ENCODE peak calls at places on chromosome 1, in ten cellular contexts. One of them, this sample, is unnamed.

GRCh38 chr1:179742717-179743678 is at the start of gene FAM163A:
- DNase-seq in IMR-90: no peak
- DNase-seq in HCT116: no peak
- DNase-seq in transverse colon: no peak
- DNase-seq in GM12892: no peak
- DNase-seq in GM12891: no peak
- DNase-seq in K562: no peak
- DNase-seq in tibial nerve: no peak
- DNase-seq in heart left ventricle: peak
- DNase-seq in A549: no peak
- DNase-seq in this sample: no peak

GRCh38 chr1:167273027-167273800 is 52.5 kb downstream of the POU2F1 start:
- DNase-seq in transverse colon: no peak
- DNase-seq in GM12891: no peak
- DNase-seq in tibial nerve: no peak
- DNase-seq in K562: no peak
- DNase-seq in heart left ventricle: no peak
- DNase-seq in IMR-90: peak
- DNase-seq in HCT116: no peak
- DNase-seq in A549: no peak
- DNase-seq in GM12892: no peak
- DNase-seq in this sample: no peak

GRCh38 chr1:89912073-89912472 is 82.8 kb upstream of the ZNF326 start:
- DNase-seq in heart left ventricle: no peak
- DNase-seq in A549: no peak
- DNase-seq in IMR-90: no peak
- DNase-seq in tibial nerve: no peak
- DNase-seq in transverse colon: no peak
- DNase-seq in GM12891: no peak
- DNase-seq in HCT116: no peak
- DNase-seq in K562: no peak
- DNase-seq in GM12892: no peak
- DNase-seq in this sample: no peak

GRCh38 chr1:20848162-20848561 is 61.1 kb upstream of the HP1BP3 start:
- DNase-seq in GM12891: no peak
- DNase-seq in heart left ventricle: no peak
- DNase-seq in transverse colon: no peak
- DNase-seq in tibial nerve: no peak
- DNase-seq in HCT116: peak
- DNase-seq in A549: peak
- DNase-seq in IMR-90: peak
- DNase-seq in GM12892: no peak
- DNase-seq in K562: no peak
- DNase-seq in this sample: no peak

GRCh38 chr1:101239095-101240040 is 2.5 kb downstream of the S1PR1 start:
- DNase-seq in transverse colon: no peak
- DNase-seq in K562: no peak
- DNase-seq in GM12891: no peak
- DNase-seq in HCT116: no peak
- DNase-seq in heart left ventricle: peak
- DNase-seq in GM12892: no peak
- DNase-seq in A549: no peak
- DNase-seq in tibial nerve: no peak
- DNase-seq in IMR-90: no peak
- DNase-seq in this sample: no peak

GRCh38 chr1:151277249-151277648 is 4.8 kb upstream of the ZNF687 start:
- DNase-seq in GM12892: no peak
- DNase-seq in heart left ventricle: no peak
- DNase-seq in HCT116: no peak
- DNase-seq in K562: no peak
- DNase-seq in tibial nerve: no peak
- DNase-seq in IMR-90: no peak
- DNase-seq in A549: no peak
- DNase-seq in GM12891: no peak
- DNase-seq in transverse colon: no peak
- DNase-seq in this sample: no peak

GRCh38 chr1:203534526-203534925 is 40.6 kb downstream of the OPTC start:
- DNase-seq in transverse colon: peak
- DNase-seq in GM12891: no peak
- DNase-seq in GM12892: no peak
- DNase-seq in A549: peak
- DNase-seq in K562: no peak
- DNase-seq in heart left ventricle: peak
- DNase-seq in tibial nerve: no peak
- DNase-seq in IMR-90: peak
- DNase-seq in HCT116: no peak
- DNase-seq in this sample: peak

GRCh38 chr1:19893687-19894086 is 11.5 kb downstream of the OTUD3 start:
- DNase-seq in GM12892: no peak
- DNase-seq in A549: no peak
- DNase-seq in tibial nerve: no peak
- DNase-seq in IMR-90: no peak
- DNase-seq in GM12891: no peak
- DNase-seq in HCT116: no peak
- DNase-seq in heart left ventricle: no peak
- DNase-seq in transverse colon: no peak
- DNase-seq in K562: no peak
- DNase-seq in this sample: no peak

GRCh38 chr1:166902279-166902678 is 26.2 kb upstream of the TADA1 start:
- DNase-seq in HCT116: peak
- DNase-seq in tibial nerve: no peak
- DNase-seq in GM12891: no peak
- DNase-seq in heart left ventricle: no peak
- DNase-seq in K562: peak
- DNase-seq in IMR-90: peak
- DNase-seq in A549: peak
- DNase-seq in transverse colon: no peak
- DNase-seq in GM12892: no peak
- DNase-seq in this sample: no peak

GRCh38 chr1:95496792-95497191 is 262.8 kb downstream of the RWDD3 start:
- DNase-seq in tibial nerve: no peak
- DNase-seq in transverse colon: no peak
- DNase-seq in GM12891: no peak
- DNase-seq in IMR-90: no peak
- DNase-seq in HCT116: no peak
- DNase-seq in heart left ventricle: no peak
- DNase-seq in GM12892: no peak
- DNase-seq in K562: no peak
- DNase-seq in A549: no peak
- DNase-seq in this sample: no peak

GRCh38 chr1:23524163-23524562 is 6.9 kb downstream of the E2F2 start:
- DNase-seq in heart left ventricle: no peak
- DNase-seq in GM12892: no peak
- DNase-seq in GM12891: no peak
- DNase-seq in transverse colon: peak
- DNase-seq in IMR-90: no peak
- DNase-seq in K562: no peak
- DNase-seq in A549: no peak
- DNase-seq in tibial nerve: no peak
- DNase-seq in HCT116: no peak
- DNase-seq in this sample: no peak

GRCh38 chr1:112674440-112674985 is at the start of gene MOV10:
- DNase-seq in transverse colon: peak
- DNase-seq in K562: peak
- DNase-seq in IMR-90: peak
- DNase-seq in A549: peak
- DNase-seq in GM12891: peak
- DNase-seq in HCT116: peak
- DNase-seq in GM12892: peak
- DNase-seq in heart left ventricle: peak
- DNase-seq in tibial nerve: peak
- DNase-seq in this sample: peak
- TF ChIP-seq POLR2A in transverse colon: peak
- TF ChIP-seq POLR2A in K562: peak
- TF ChIP-seq POLR2A in IMR-90: peak
- TF ChIP-seq POLR2A in A549: peak
- TF ChIP-seq POLR2A in GM12891: no peak
- TF ChIP-seq POLR2A in HCT116: no peak
- TF ChIP-seq POLR2A in GM12892: no peak
- TF ChIP-seq POLR2A in heart left ventricle: peak
- TF ChIP-seq POLR2A in tibial nerve: no peak
- TF ChIP-seq POLR2A in this sample: peak

DNA sequence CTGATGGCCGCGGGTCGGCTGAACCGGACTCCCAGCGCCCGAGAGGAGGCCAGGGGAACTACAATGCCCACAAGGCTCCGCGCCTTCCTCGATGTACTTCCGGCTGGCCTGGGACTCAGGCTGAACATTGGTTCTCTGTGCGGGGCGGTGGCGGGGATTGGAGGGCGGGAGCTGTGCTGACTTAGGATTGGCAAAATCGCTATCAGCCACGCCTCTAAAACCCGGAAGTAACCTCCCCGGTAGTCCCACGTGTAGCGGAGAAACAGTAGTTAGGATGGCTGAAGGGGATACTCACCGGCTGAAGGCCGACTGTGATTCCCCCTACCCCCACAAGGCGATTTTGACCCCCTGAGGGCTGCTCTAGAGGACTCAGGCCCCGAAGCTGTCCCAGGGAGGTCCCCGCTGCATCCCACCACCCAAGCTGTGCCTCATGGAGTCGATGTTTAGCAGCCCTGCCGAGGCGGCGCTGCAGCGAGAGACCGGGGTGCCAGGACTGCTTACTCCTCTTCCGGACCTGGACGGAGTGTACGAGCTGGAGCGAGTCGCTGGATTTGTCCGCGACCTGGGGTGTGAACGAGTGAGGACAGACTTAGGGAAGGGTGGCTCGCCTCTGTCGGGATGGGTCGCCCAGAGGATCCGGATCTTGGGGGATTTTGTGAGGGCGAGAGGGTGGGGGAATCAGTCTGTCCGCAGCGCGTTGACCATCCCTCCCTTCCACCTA is at the start of gene DPH2:
- DNase-seq in IMR-90: peak
- DNase-seq in tibial nerve: peak
- DNase-seq in A549: peak
- DNase-seq in transverse colon: peak
- DNase-seq in K562: peak
- DNase-seq in GM12891: peak
- DNase-seq in GM12892: peak
- DNase-seq in HCT116: peak
- DNase-seq in heart left ventricle: peak
- DNase-seq in this sample: peak
- TF ChIP-seq POLR2A in IMR-90: no peak
- TF ChIP-seq POLR2A in tibial nerve: peak
- TF ChIP-seq POLR2A in A549: peak
- TF ChIP-seq POLR2A in transverse colon: no peak
- TF ChIP-seq POLR2A in K562: peak
- TF ChIP-seq POLR2A in GM12891: peak
- TF ChIP-seq POLR2A in GM12892: peak
- TF ChIP-seq POLR2A in HCT116: no peak
- TF ChIP-seq POLR2A in heart left ventricle: peak
- TF ChIP-seq POLR2A in this sample: peak

GRCh38 chr1:206768472-206769330 is 1.9 kb upstream of the IL19 start:
- DNase-seq in IMR-90: no peak
- DNase-seq in heart left ventricle: no peak
- DNase-seq in K562: no peak
- DNase-seq in GM12892: no peak
- DNase-seq in A549: no peak
- DNase-seq in tibial nerve: no peak
- DNase-seq in HCT116: no peak
- DNase-seq in transverse colon: no peak
- DNase-seq in GM12891: no peak
- DNase-seq in this sample: no peak

GRCh38 chr1:206771353-206771722 is 765 bp downstream of the IL19 start:
- DNase-seq in transverse colon: no peak
- DNase-seq in heart left ventricle: no peak
- DNase-seq in GM12892: no peak
- DNase-seq in HCT116: no peak
- DNase-seq in A549: no peak
- DNase-seq in GM12891: no peak
- DNase-seq in tibial nerve: no peak
- DNase-seq in K562: no peak
- DNase-seq in IMR-90: no peak
- DNase-seq in this sample: no peak

GRCh38 chr1:206772228-206773002 is at the start of gene IL10:
- DNase-seq in GM12892: no peak
- DNase-seq in A549: no peak
- DNase-seq in HCT116: no peak
- DNase-seq in K562: no peak
- DNase-seq in transverse colon: peak
- DNase-seq in heart left ventricle: peak
- DNase-seq in tibial nerve: no peak
- DNase-seq in GM12891: no peak
- DNase-seq in IMR-90: no peak
- DNase-seq in this sample: no peak

GRCh38 chr1:206769331-206769731 is 1.2 kb upstream of the IL19 start:
- DNase-seq in GM12891: peak
- DNase-seq in HCT116: no peak
- DNase-seq in IMR-90: no peak
- DNase-seq in GM12892: peak
- DNase-seq in K562: no peak
- DNase-seq in heart left ventricle: no peak
- DNase-seq in tibial nerve: no peak
- DNase-seq in transverse colon: peak
- DNase-seq in A549: no peak
- DNase-seq in this sample: no peak

GRCh38 chr1:206770531-206771352 is at the start of gene IL19:
- DNase-seq in GM12891: no peak
- DNase-seq in transverse colon: peak
- DNase-seq in IMR-90: peak
- DNase-seq in GM12892: no peak
- DNase-seq in heart left ventricle: peak
- DNase-seq in K562: no peak
- DNase-seq in tibial nerve: no peak
- DNase-seq in A549: no peak
- DNase-seq in HCT116: no peak
- DNase-seq in this sample: no peak
- TF ChIP-seq POLR2A in GM12891: peak
- TF ChIP-seq POLR2A in transverse colon: no peak
- TF ChIP-seq POLR2A in IMR-90: no peak
- TF ChIP-seq POLR2A in GM12892: peak
- TF ChIP-seq POLR2A in heart left ventricle: no peak
- TF ChIP-seq POLR2A in K562: no peak
- TF ChIP-seq POLR2A in tibial nerve: no peak
- TF ChIP-seq POLR2A in A549: no peak
- TF ChIP-seq POLR2A in HCT116: no peak
- TF ChIP-seq POLR2A in this sample: no peak

DNA sequence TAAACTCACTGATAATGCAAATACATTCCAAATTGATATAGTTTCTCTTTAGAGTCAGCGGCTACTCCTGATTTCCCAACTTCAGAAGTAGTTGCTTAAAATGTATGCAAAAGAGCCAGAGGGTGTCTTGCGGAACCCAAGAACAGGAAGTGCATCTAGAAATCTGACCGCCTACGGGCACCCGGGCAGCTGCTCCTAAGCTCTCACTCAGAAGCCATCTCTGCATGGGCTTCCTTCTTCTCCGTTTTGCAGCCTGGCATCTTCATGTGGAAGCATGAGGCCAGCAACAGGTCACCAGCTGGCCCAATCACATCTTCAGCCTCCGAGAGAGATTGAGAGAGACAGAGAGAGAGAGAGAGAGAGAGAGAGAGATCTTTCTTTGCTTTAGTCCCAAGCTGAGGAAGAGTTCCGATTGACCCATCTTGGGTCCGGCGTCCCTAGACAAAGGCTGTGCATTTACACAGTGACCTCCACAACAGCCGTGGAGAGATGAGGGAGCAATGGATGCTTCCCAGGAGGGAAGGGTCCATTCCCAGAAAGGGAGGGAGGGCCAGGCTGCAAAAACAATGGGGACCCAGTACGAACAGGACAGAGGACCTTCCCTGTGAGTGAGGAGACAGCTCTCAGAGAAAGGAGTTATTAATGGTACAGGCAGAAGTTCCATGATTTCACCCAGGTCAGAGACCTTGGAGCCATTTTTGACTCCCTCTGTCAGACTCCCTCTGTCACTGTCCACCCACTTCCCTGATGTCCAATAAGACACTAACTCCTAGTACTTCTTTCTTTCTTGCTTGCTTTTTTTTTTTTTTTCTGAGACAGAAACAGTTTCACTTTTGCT is 28.2 kb upstream of the SLC30A1 start:
- DNase-seq in tibial nerve: no peak
- DNase-seq in GM12891: no peak
- DNase-seq in GM12892: peak
- DNase-seq in A549: no peak
- DNase-seq in HCT116: no peak
- DNase-seq in K562: peak
- DNase-seq in transverse colon: peak
- DNase-seq in heart left ventricle: peak
- DNase-seq in IMR-90: no peak
- DNase-seq in this sample: peak
- TF ChIP-seq POLR2A in tibial nerve: no peak
- TF ChIP-seq POLR2A in GM12891: no peak
- TF ChIP-seq POLR2A in GM12892: no peak
- TF ChIP-seq POLR2A in A549: no peak
- TF ChIP-seq POLR2A in HCT116: no peak
- TF ChIP-seq POLR2A in K562: peak
- TF ChIP-seq POLR2A in transverse colon: no peak
- TF ChIP-seq POLR2A in heart left ventricle: no peak
- TF ChIP-seq POLR2A in IMR-90: no peak
- TF ChIP-seq POLR2A in this sample: no peak

This sample was measured in erythroblast.